ENCODE peak calls at places on chromosomes 7 and 10, in six cellular contexts. V is hepatocyte; K is progenitor cell of endocrine pancreas; Y is adipocyte; Q is stimulated activated CD4-positive, alpha-beta T cell treated with anti-CD3 and anti-CD28 coated beads, Interleukin-2, amount 100 ng/mL, for 4 hours; P is NCI-H1417. B is an unnamed sample.

GRCh38 chr10:8444630-8445029 is 390.1 kb downstream of the GATA3 start:
- DNase-seq in V (peak), K (no peak), Y (no peak), Q (peak), P (no peak), B (peak)

GRCh38 chr10:117370205-117370604 is 5.0 kb downstream of the PDZD8 start:
- DNase-seq in V (no peak), K (no peak), Y (no peak), Q (no peak), P (no peak), B (no peak)

GRCh38 chr7:102009628-102010027 is 192.2 kb downstream of the CUX1 start:
- DNase-seq in V (peak), K (no peak), Y (peak), Q (no peak), P (no peak), B (no peak)

GRCh38 chr10:60497364-60497763 is 107.7 kb upstream of the ANK3 start:
- DNase-seq in V (no peak), K (no peak), Y (no peak), Q (no peak), P (peak), B (no peak)

GRCh38 chr7:24756545-24756988 is 697 bp downstream of the GSDME start:
- DNase-seq in V (peak), K (no peak), Y (no peak), Q (no peak), P (no peak), B (no peak)

GRCh38 chr7:73830872-73831655 is at the start of gene CLDN4:
- DNase-seq in V (peak), K (peak), Y (no peak), Q (no peak), P (peak), B (no peak)

GRCh38 chr7:133253522-133253882 is 624 bp downstream of the EXOC4 start:
- DNase-seq in V (peak), K (no peak), Y (peak), Q (no peak), P (peak), B (no peak)

GRCh38 chr10:33236916-33237315 is 97.6 kb downstream of the NRP1 start:
- DNase-seq in V (no peak), K (no peak), Y (no peak), Q (no peak), P (no peak), B (no peak)

B was measured in iPS DF 6.9.